ENCODE peak calls at places on chromosomes 4 and X, in ten cellular contexts. One of them, this sample, is unnamed.

GRCh38 chr4:142331132-142331531 is 515.0 kb downstream of the INPP4B start:
- DNase-seq in uterus: peak; percentile 31
- DNase-seq in neural progenitor cell: no peak
- DNase-seq in CD8-positive, alpha-beta T cell: no peak
- DNase-seq in cardiac muscle cell: peak; percentile 15
- DNase-seq in breast epithelium: no peak
- DNase-seq in effector memory CD4-positive, alpha-beta T cell: no peak
- DNase-seq in OCI-LY7: no peak
- DNase-seq in neuronal stem cell: no peak
- DNase-seq in right atrium auricular region: no peak
- DNase-seq in this sample: no peak

GRCh38 chrX:43958529-43958928 is 14.7 kb downstream of the NDP start:
- DNase-seq in uterus: no peak
- DNase-seq in neural progenitor cell: peak; percentile 74
- DNase-seq in CD8-positive, alpha-beta T cell: no peak
- DNase-seq in cardiac muscle cell: peak; percentile 85
- DNase-seq in breast epithelium: no peak
- DNase-seq in effector memory CD4-positive, alpha-beta T cell: no peak
- DNase-seq in OCI-LY7: peak; percentile 40
- DNase-seq in neuronal stem cell: peak; percentile 60
- DNase-seq in right atrium auricular region: no peak
- DNase-seq in this sample: peak; percentile 85

GRCh38 chr4:80305466-80305865 is 30.1 kb upstream of the CFAP299 start:
- DNase-seq in uterus: no peak
- DNase-seq in neural progenitor cell: no peak
- DNase-seq in CD8-positive, alpha-beta T cell: no peak
- DNase-seq in cardiac muscle cell: no peak
- DNase-seq in breast epithelium: no peak
- DNase-seq in effector memory CD4-positive, alpha-beta T cell: no peak
- DNase-seq in OCI-LY7: no peak
- DNase-seq in neuronal stem cell: no peak
- DNase-seq in right atrium auricular region: no peak
- DNase-seq in this sample: no peak

GRCh38 chr4:181525641-181526040 is 717.6 kb upstream of the TENM3 start:
- DNase-seq in uterus: no peak
- DNase-seq in neural progenitor cell: peak; percentile 53
- DNase-seq in CD8-positive, alpha-beta T cell: no peak
- DNase-seq in cardiac muscle cell: no peak
- DNase-seq in breast epithelium: no peak
- DNase-seq in effector memory CD4-positive, alpha-beta T cell: no peak
- DNase-seq in OCI-LY7: peak; percentile 4
- DNase-seq in neuronal stem cell: no peak
- DNase-seq in right atrium auricular region: no peak
- DNase-seq in this sample: peak; percentile 44

GRCh38 chr4:118865091-118865708 is 23.5 kb upstream of the SYNPO2 start:
- DNase-seq in uterus: no peak
- DNase-seq in neural progenitor cell: peak; percentile 73
- DNase-seq in CD8-positive, alpha-beta T cell: no peak
- DNase-seq in cardiac muscle cell: peak; percentile 68
- DNase-seq in breast epithelium: no peak
- DNase-seq in effector memory CD4-positive, alpha-beta T cell: no peak
- DNase-seq in OCI-LY7: peak; percentile 38
- DNase-seq in neuronal stem cell: peak; percentile 17
- DNase-seq in right atrium auricular region: no peak
- DNase-seq in this sample: peak; percentile 83

GRCh38 chr4:80685219-80685618 is 345.3 kb upstream of the BMP3 start:
- DNase-seq in uterus: no peak
- DNase-seq in neural progenitor cell: no peak
- DNase-seq in CD8-positive, alpha-beta T cell: no peak
- DNase-seq in cardiac muscle cell: no peak
- DNase-seq in breast epithelium: no peak
- DNase-seq in effector memory CD4-positive, alpha-beta T cell: no peak
- DNase-seq in OCI-LY7: peak; percentile 61
- DNase-seq in neuronal stem cell: no peak
- DNase-seq in right atrium auricular region: no peak
- DNase-seq in this sample: no peak

GRCh38 chrX:154547245-154548027 is at the start of gene IKBKG:
- DNase-seq in uterus: peak; percentile 92
- DNase-seq in neural progenitor cell: peak; percentile 90
- DNase-seq in CD8-positive, alpha-beta T cell: peak; percentile 76
- DNase-seq in cardiac muscle cell: peak; percentile 93
- DNase-seq in breast epithelium: peak; percentile 83
- DNase-seq in effector memory CD4-positive, alpha-beta T cell: peak; percentile 83
- DNase-seq in OCI-LY7: peak; percentile 89
- DNase-seq in neuronal stem cell: peak; percentile 83
- DNase-seq in right atrium auricular region: peak; percentile 89
- DNase-seq in this sample: peak; percentile 94

GRCh38 chr4:4969298-4969697 is 50.0 kb downstream of the CYTL1 start:
- DNase-seq in uterus: peak; percentile 67
- DNase-seq in neural progenitor cell: no peak
- DNase-seq in CD8-positive, alpha-beta T cell: no peak
- DNase-seq in cardiac muscle cell: peak; percentile 13
- DNase-seq in breast epithelium: no peak
- DNase-seq in effector memory CD4-positive, alpha-beta T cell: no peak
- DNase-seq in OCI-LY7: no peak
- DNase-seq in neuronal stem cell: no peak
- DNase-seq in right atrium auricular region: peak; percentile 88
- DNase-seq in this sample: no peak

GRCh38 chr4:7372673-7373072 is 62.1 kb downstream of the PSAPL1 start:
- DNase-seq in uterus: no peak
- DNase-seq in neural progenitor cell: no peak
- DNase-seq in CD8-positive, alpha-beta T cell: no peak
- DNase-seq in cardiac muscle cell: peak; percentile 23
- DNase-seq in breast epithelium: no peak
- DNase-seq in effector memory CD4-positive, alpha-beta T cell: no peak
- DNase-seq in OCI-LY7: no peak
- DNase-seq in neuronal stem cell: no peak
- DNase-seq in right atrium auricular region: no peak
- DNase-seq in this sample: no peak

GRCh38 chrX:123648028-123648810 is 84.6 kb downstream of the THOC2 start:
- DNase-seq in uterus: no peak
- DNase-seq in neural progenitor cell: peak; percentile 71
- DNase-seq in CD8-positive, alpha-beta T cell: peak; percentile 0
- DNase-seq in cardiac muscle cell: peak; percentile 69
- DNase-seq in breast epithelium: no peak
- DNase-seq in effector memory CD4-positive, alpha-beta T cell: no peak
- DNase-seq in OCI-LY7: no peak
- DNase-seq in neuronal stem cell: peak; percentile 44
- DNase-seq in right atrium auricular region: no peak
- DNase-seq in this sample: no peak

GRCh38 chr4:139154134-139154421 is 22.9 kb downstream of the ELF2 start:
- DNase-seq in uterus: no peak
- DNase-seq in neural progenitor cell: no peak
- DNase-seq in CD8-positive, alpha-beta T cell: no peak
- DNase-seq in cardiac muscle cell: no peak
- DNase-seq in breast epithelium: no peak
- DNase-seq in effector memory CD4-positive, alpha-beta T cell: no peak
- DNase-seq in OCI-LY7: no peak
- DNase-seq in neuronal stem cell: no peak
- DNase-seq in right atrium auricular region: no peak
- DNase-seq in this sample: no peak

GRCh38 chr4:122383341-122383740 is 4.5 kb downstream of the ADAD1 start:
- DNase-seq in uterus: no peak
- DNase-seq in neural progenitor cell: no peak
- DNase-seq in CD8-positive, alpha-beta T cell: no peak
- DNase-seq in cardiac muscle cell: no peak
- DNase-seq in breast epithelium: no peak
- DNase-seq in effector memory CD4-positive, alpha-beta T cell: no peak
- DNase-seq in OCI-LY7: no peak
- DNase-seq in neuronal stem cell: no peak
- DNase-seq in right atrium auricular region: no peak
- DNase-seq in this sample: no peak
- H3K9me3 ChIP-seq in uterus: no peaks in the 10 kb centered on the region
- H3K9me3 ChIP-seq in neural progenitor cell: no peaks in the 10 kb centered on the region
- H3K9me3 ChIP-seq in CD8-positive, alpha-beta T cell: no peaks in the 10 kb centered on the region
- H3K9me3 ChIP-seq in cardiac muscle cell: no peaks in the 10 kb centered on the region
- H3K9me3 ChIP-seq in breast epithelium: peaks cover 5% of the 10 kb centered on the region
- H3K9me3 ChIP-seq in effector memory CD4-positive, alpha-beta T cell: no peaks in the 10 kb centered on the region
- H3K9me3 ChIP-seq in OCI-LY7: no peaks in the 10 kb centered on the region
- H3K9me3 ChIP-seq in neuronal stem cell: no peaks in the 10 kb centered on the region
- H3K9me3 ChIP-seq in right atrium auricular region: peaks cover 4% of the 10 kb centered on the region
- H3K9me3 ChIP-seq in this sample: no peaks in the 10 kb centered on the region

GRCh38 chr4:15906024-15906443 is 32.5 kb downstream of the FGFBP1 start:
- DNase-seq in uterus: no peak
- DNase-seq in neural progenitor cell: peak; percentile 39
- DNase-seq in CD8-positive, alpha-beta T cell: no peak
- DNase-seq in cardiac muscle cell: no peak
- DNase-seq in breast epithelium: no peak
- DNase-seq in effector memory CD4-positive, alpha-beta T cell: no peak
- DNase-seq in OCI-LY7: no peak
- DNase-seq in neuronal stem cell: no peak
- DNase-seq in right atrium auricular region: no peak
- DNase-seq in this sample: no peak
- H3K27ac ChIP-seq in uterus: no peak overlapping the region
- H3K27ac ChIP-seq in neural progenitor cell: no peak overlapping the region
- H3K27ac ChIP-seq in CD8-positive, alpha-beta T cell: no peak overlapping the region
- H3K27ac ChIP-seq in cardiac muscle cell: no peak overlapping the region
- H3K27ac ChIP-seq in breast epithelium: no peak overlapping the region
- H3K27ac ChIP-seq in effector memory CD4-positive, alpha-beta T cell: no peak overlapping the region
- H3K27ac ChIP-seq in OCI-LY7: no peak overlapping the region
- H3K27ac ChIP-seq in neuronal stem cell: no peak overlapping the region
- H3K27ac ChIP-seq in right atrium auricular region: no peak overlapping the region
- H3K27ac ChIP-seq in this sample: no peak overlapping the region

DNA sequence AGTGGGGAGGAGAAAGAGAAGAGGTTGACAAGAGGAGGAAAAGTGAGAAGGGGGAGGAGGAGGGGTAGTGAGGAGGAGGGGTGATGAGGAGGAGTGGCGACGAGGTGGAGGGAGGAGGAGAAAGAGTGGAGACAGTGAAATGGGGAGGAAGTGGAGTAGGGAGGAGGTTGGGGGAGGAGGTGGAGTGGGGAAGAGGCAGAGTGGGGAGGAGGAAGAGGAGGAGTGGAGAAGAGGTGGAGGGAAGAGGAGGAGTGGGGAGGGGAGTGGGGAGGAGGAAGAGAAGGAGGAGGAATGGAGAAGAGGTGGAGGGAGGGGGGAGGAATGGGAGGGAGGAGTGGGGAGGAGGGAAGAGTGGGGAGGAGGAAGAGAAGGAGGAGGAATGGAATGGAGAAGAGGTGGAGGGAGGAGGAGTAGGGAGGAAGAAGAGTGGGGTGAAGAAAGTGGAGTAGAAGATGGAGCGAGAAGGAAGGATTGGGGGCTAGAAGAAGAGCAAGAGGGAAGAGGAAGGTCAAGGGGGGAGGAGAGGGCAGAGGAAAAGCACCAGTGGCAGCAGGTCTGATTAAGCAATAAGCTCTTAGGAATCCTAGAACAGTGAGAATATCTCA is 50.0 kb upstream of the MTNR1A start:
- DNase-seq in uterus: no peak
- DNase-seq in neural progenitor cell: no peak
- DNase-seq in CD8-positive, alpha-beta T cell: no peak
- DNase-seq in cardiac muscle cell: no peak
- DNase-seq in breast epithelium: no peak
- DNase-seq in effector memory CD4-positive, alpha-beta T cell: no peak
- DNase-seq in OCI-LY7: no peak
- DNase-seq in neuronal stem cell: no peak
- DNase-seq in right atrium auricular region: no peak
- DNase-seq in this sample: no peak
- H3K36me3 ChIP-seq in uterus: no peaks in the 10 kb centered on the region
- H3K36me3 ChIP-seq in neural progenitor cell: peaks cover 60% of the 10 kb centered on the region
- H3K36me3 ChIP-seq in CD8-positive, alpha-beta T cell: no peaks in the 10 kb centered on the region
- H3K36me3 ChIP-seq in cardiac muscle cell: peaks cover 68% of the 10 kb centered on the region
- H3K36me3 ChIP-seq in breast epithelium: peaks cover 19% of the 10 kb centered on the region
- H3K36me3 ChIP-seq in effector memory CD4-positive, alpha-beta T cell: no peaks in the 10 kb centered on the region
- H3K36me3 ChIP-seq in OCI-LY7: no peaks in the 10 kb centered on the region
- H3K36me3 ChIP-seq in neuronal stem cell: peaks cover 100% of the 10 kb centered on the region
- H3K36me3 ChIP-seq in right atrium auricular region: peaks cover 83% of the 10 kb centered on the region
- H3K36me3 ChIP-seq in this sample: no peaks in the 10 kb centered on the region

DNA sequence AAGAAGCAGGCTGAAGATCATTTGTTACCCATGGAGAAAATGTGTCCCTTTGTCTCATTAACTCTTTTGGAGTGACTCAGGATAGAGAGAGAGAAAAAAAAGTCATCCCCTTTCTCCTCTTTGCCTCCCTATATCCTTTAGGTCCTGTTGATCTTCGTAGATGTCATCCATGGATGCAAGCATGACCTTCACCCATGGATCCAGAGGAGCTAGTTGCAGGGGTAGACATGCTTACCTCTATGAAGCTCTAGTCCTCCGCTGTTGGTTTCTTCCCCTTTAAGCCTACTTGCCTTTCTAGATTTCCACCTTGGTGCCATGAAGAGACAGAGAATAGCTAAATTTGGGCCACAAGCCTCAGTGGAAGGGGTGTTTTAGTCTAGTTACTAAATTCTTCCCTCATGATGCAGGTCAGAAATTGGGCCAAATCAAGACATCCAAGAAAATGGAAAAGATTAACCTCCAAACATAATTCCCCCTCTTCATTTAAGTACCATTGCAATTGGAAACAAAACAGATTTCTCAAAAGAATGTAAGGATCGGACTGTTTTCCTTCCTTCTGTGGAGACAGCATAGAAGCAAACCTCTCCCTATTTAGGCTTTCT is 178.4 kb downstream of the TECRL start:
- DNase-seq in uterus: no peak
- DNase-seq in neural progenitor cell: peak; percentile 46
- DNase-seq in CD8-positive, alpha-beta T cell: no peak
- DNase-seq in cardiac muscle cell: peak; percentile 10
- DNase-seq in breast epithelium: no peak
- DNase-seq in effector memory CD4-positive, alpha-beta T cell: no peak
- DNase-seq in OCI-LY7: peak; percentile 46
- DNase-seq in neuronal stem cell: peak; percentile 17
- DNase-seq in right atrium auricular region: no peak
- DNase-seq in this sample: peak; percentile 46
- H3K9me3 ChIP-seq in uterus: peaks cover 12% of the 10 kb centered on the region
- H3K9me3 ChIP-seq in neural progenitor cell: peaks cover 8% of the 10 kb centered on the region
- H3K9me3 ChIP-seq in CD8-positive, alpha-beta T cell: peaks cover 11% of the 10 kb centered on the region
- H3K9me3 ChIP-seq in cardiac muscle cell: peaks cover 10% of the 10 kb centered on the region
- H3K9me3 ChIP-seq in breast epithelium: peaks cover 45% of the 10 kb centered on the region
- H3K9me3 ChIP-seq in effector memory CD4-positive, alpha-beta T cell: no peaks in the 10 kb centered on the region
- H3K9me3 ChIP-seq in OCI-LY7: peaks cover 19% of the 10 kb centered on the region
- H3K9me3 ChIP-seq in neuronal stem cell: peaks cover 29% of the 10 kb centered on the region
- H3K9me3 ChIP-seq in right atrium auricular region: peaks cover 70% of the 10 kb centered on the region
- H3K9me3 ChIP-seq in this sample: peaks cover 45% of the 10 kb centered on the region

This sample was measured in Karpas-422.